ENCODE peak calls at places on chromosomes 3 and 15, in six cellular contexts. W is nephron progenitor cell, T is AG10803, R is left ventricle myocardium inferior, J is endothelial cell, L is heart left ventricle. Q is an unnamed sample.
A peak's percentile ranks its signal among the peaks of the same experiment; 100 is the strongest.

GRCh38 chr15:26128611-26129140 is 265.5 kb upstream of the ATP10A start:
- DNase-seq in T (peak; percentile 71), W (no peak), J (no peak), L (no peak), R (no peak), Q (no peak)

GRCh38 chr3:58111513-58112184 is 99.1 kb downstream of the DNASE1L3 start:
- DNase-seq in R (no peak), T (no peak), W (no peak), L (no peak), J (no peak), Q (no peak)

GRCh38 chr15:42728975-42729374 is 8.0 kb downstream of the CDAN1 start:
- DNase-seq in T (no peak), W (no peak), R (no peak), J (no peak), L (no peak), Q (no peak)

GRCh38 chr3:14446988-14447570 is 44.7 kb downstream of the SLC6A6 start:
- DNase-seq in J (no peak), T (no peak), W (no peak), R (no peak), L (no peak), Q (no peak)

GRCh38 chr3:111904376-111905241 is 45.5 kb downstream of the PHLDB2 start:
- DNase-seq in W (no peak), T (peak; percentile 98), J (no peak), R (no peak), L (no peak), Q (no peak)

GRCh38 chr3:12139111-12139511 is 19.6 kb downstream of the TIMP4 start:
- DNase-seq in R (no peak), L (no peak), W (peak; percentile 40), T (peak; percentile 54), J (peak; percentile 44), Q (peak; percentile 32)

GRCh38 chr3:148459931-148460513 is 237.7 kb upstream of the AGTR1 start:
- DNase-seq in L (no peak), W (no peak), J (no peak), T (peak; percentile 9), R (no peak), Q (no peak)

GRCh38 chr3:62870321-62870720 is 4.9 kb downstream of the CADPS start:
- DNase-seq in T (peak; percentile 40), J (no peak), W (no peak), L (no peak), R (no peak), Q (no peak)

GRCh38 chr3:40649346-40649745 is 124.6 kb downstream of the ZNF621 start:
- DNase-seq in W (no peak), J (no peak), T (no peak), R (no peak), L (no peak), Q (no peak)

GRCh38 chr15:93121994-93122910 is 33.2 kb upstream of the RGMA start:
- DNase-seq in L (peak; percentile 29), W (no peak), J (no peak), R (peak; percentile 35), T (no peak), Q (no peak)

GRCh38 chr3:146469206-146470017 is at the start of gene PLSCR2:
- DNase-seq in T (no peak), L (peak; percentile 55), W (no peak), R (peak; percentile 46), J (peak; percentile 22), Q (peak; percentile 68)

GRCh38 chr15:28892789-28893610 is 7.2 kb downstream of the APBA2 start:
- DNase-seq in W (no peak), L (no peak), T (peak; percentile 54), J (no peak), R (no peak), Q (no peak)

GRCh38 chr15:87263844-87264243 is 992.7 kb downstream of the NTRK3 start:
- DNase-seq in L (no peak), T (no peak), J (no peak), R (no peak), W (no peak), Q (no peak)

GRCh38 chr15:85579011-85579701 is 198.8 kb downstream of the AKAP13 start:
- DNase-seq in R (peak; percentile 52), L (peak; percentile 49), W (no peak), T (no peak), J (peak; percentile 21), Q (no peak)

GRCh38 chr3:182690163-182690562 is 103.1 kb upstream of the ATP11B start:
- DNase-seq in J (no peak), L (no peak), T (no peak), W (no peak), R (no peak), Q (no peak)

GRCh38 chr3:8713901-8714759 is 19.5 kb upstream of the CAV3 start:
- DNase-seq in L (no peak), W (peak; percentile 18), T (no peak), R (no peak), J (peak; percentile 58), Q (peak; percentile 47)

GRCh38 chr3:108389361-108389760 is 93.0 kb downstream of the HHLA2 start:
- DNase-seq in T (no peak), R (no peak), W (no peak), L (no peak), J (no peak), Q (no peak)

GRCh38 chr3:159616234-159616825 is 372.3 kb upstream of the IL12A start:
- DNase-seq in L (peak; percentile 32), J (peak; percentile 55), W (peak; percentile 15), R (peak; percentile 31), T (peak; percentile 66), Q (peak; percentile 33)

GRCh38 chr15:88389120-88389519 is 78.1 kb downstream of the MRPL46 start:
- DNase-seq in W (no peak), J (no peak), L (no peak), R (no peak), T (no peak), Q (no peak)

GRCh38 chr3:126551066-126551838 is 7.5 kb downstream of the C3orf22 start:
- DNase-seq in T (peak; percentile 26), L (no peak), R (no peak), J (peak; percentile 1), W (no peak), Q (peak; percentile 10)

GRCh38 chr3:172063456-172064432 is 24.4 kb downstream of the FNDC3B start:
- DNase-seq in L (no peak), T (no peak), W (no peak), J (no peak), R (no peak), Q (no peak)

GRCh38 chr3:186664506-186664905 is 1.3 kb upstream of the HRG start:
- DNase-seq in T (no peak), J (no peak), L (no peak), R (no peak), W (no peak), Q (no peak)

GRCh38 chr15:78873796-78874761 is 1.4 kb downstream of the MORF4L1 start:
- DNase-seq in L (no peak), W (no peak), T (peak; percentile 33), J (no peak), R (no peak), Q (no peak)

GRCh38 chr15:63094495-63094931 is 27.1 kb upstream of the LACTB start:
- DNase-seq in L (no peak), J (no peak), W (no peak), R (no peak), T (peak; percentile 85), Q (no peak)

GRCh38 chr15:49688135-49688790 is 67.4 kb downstream of the DTWD1 start:
- DNase-seq in T (peak; percentile 74), L (no peak), R (no peak), W (no peak), J (no peak), Q (no peak)

GRCh38 chr15:37058316-37058985 is 41.9 kb downstream of the MEIS2 start:
- DNase-seq in J (no peak), T (no peak), W (peak; percentile 27), R (no peak), L (no peak), Q (no peak)

GRCh38 chr15:86629957-86630356 is 550.3 kb downstream of the AGBL1 start:
- DNase-seq in L (no peak), T (no peak), J (no peak), R (no peak), W (no peak), Q (no peak)

GRCh38 chr3:173140986-173141385 is at the start of gene SPATA16:
- DNase-seq in J (no peak), L (no peak), W (no peak), R (no peak), T (no peak), Q (peak; percentile 25)

GRCh38 chr15:73284073-73284472 is 84.7 kb downstream of the HCN4 start:
- DNase-seq in L (no peak), R (no peak), T (peak; percentile 39), J (no peak), W (no peak), Q (no peak)
- TF ChIP-seq CTCF in L (no peak), R (no peak), T (peak; percentile 57), J (no peak), W (no peak), Q (no peak)

GRCh38 chr3:98991393-98991792 is 89.9 kb upstream of the DCBLD2 start:
- DNase-seq in R (no peak), J (no peak), L (no peak), W (no peak), T (peak; percentile 20), Q (no peak)

GRCh38 chr3:98990657-98991056 is 89.2 kb upstream of the DCBLD2 start:
- DNase-seq in J (no peak), L (no peak), R (no peak), W (no peak), T (no peak), Q (no peak)

GRCh38 chr3:98999675-99000074 is 98.2 kb upstream of the DCBLD2 start:
- DNase-seq in W (no peak), L (no peak), J (no peak), T (no peak), R (no peak), Q (no peak)

GRCh38 chr3:98994128-98994762 is 92.8 kb upstream of the DCBLD2 start:
- DNase-seq in L (no peak), J (no peak), R (no peak), T (peak; percentile 70), W (no peak), Q (no peak)
- TF ChIP-seq CTCF in L (peak; percentile 67), J (peak; percentile 86), R (peak; percentile 75), T (peak; percentile 83), W (peak; percentile 69), Q (peak; percentile 87)

GRCh38 chr15:99343836-99344551 is 92.7 kb downstream of the LRRC28 start:
- DNase-seq in L (peak; percentile 45), J (peak; percentile 58), R (peak; percentile 34), W (peak; percentile 33), T (no peak), Q (peak; percentile 76)
- TF ChIP-seq CTCF in L (peak; percentile 39), J (peak; percentile 61), R (peak; percentile 68), W (peak; percentile 39), T (no peak), Q (peak; percentile 49)

GRCh38 chr3:195708626-195709481 is 11.9 kb upstream of the MUC20 start:
- DNase-seq in L (no peak), R (no peak), J (no peak), T (peak; percentile 70), W (no peak), Q (no peak)

GRCh38 chr3:195714380-195715011 is 6.3 kb upstream of the MUC20 start:
- DNase-seq in J (no peak), R (no peak), W (no peak), L (no peak), T (peak; percentile 39), Q (no peak)

GRCh38 chr3:195709676-195710085 is 11.1 kb upstream of the MUC20 start:
- DNase-seq in R (no peak), W (no peak), T (no peak), J (no peak), L (no peak), Q (no peak)

GRCh38 chr3:195715134-195715533 is 5.6 kb upstream of the MUC20 start:
- DNase-seq in L (no peak), R (no peak), T (no peak), J (no peak), W (no peak), Q (no peak)

GRCh38 chr3:195711813-195712534 is 8.8 kb upstream of the MUC20 start:
- DNase-seq in R (no peak), T (no peak), J (no peak), W (no peak), L (no peak), Q (no peak)
- TF ChIP-seq CTCF in R (no peak), T (no peak), J (no peak), W (no peak), L (no peak), Q (no peak)